ENCODE peak calls at places on chromosomes 7 and 10, in ten cellular contexts. One of them, this sample, is unnamed.

GRCh38 chr10:480928-481551 is 208.4 kb downstream of the DIP2C start:
- DNase-seq in SK-N-SH: peak; percentile 83
- DNase-seq in cardiac fibroblast: peak; percentile 48
- DNase-seq in PC-3: no peak
- DNase-seq in kidney: peak; percentile 65
- DNase-seq in mesendoderm: no peak
- DNase-seq in SJSA1: no peak
- DNase-seq in foreskin fibroblast: peak; percentile 30
- DNase-seq in coronary artery: peak; percentile 55
- DNase-seq in A549: no peak
- DNase-seq in this sample: no peak

GRCh38 chr10:4678023-4678950 is 147.7 kb upstream of the AKR1E2 start:
- DNase-seq in SK-N-SH: no peak
- DNase-seq in cardiac fibroblast: peak; percentile 89
- DNase-seq in PC-3: peak; percentile 80
- DNase-seq in kidney: no peak
- DNase-seq in mesendoderm: no peak
- DNase-seq in SJSA1: no peak
- DNase-seq in foreskin fibroblast: peak; percentile 76
- DNase-seq in coronary artery: no peak
- DNase-seq in A549: peak; percentile 93
- DNase-seq in this sample: peak; percentile 76

GRCh38 chr10:111475720-111476119 is 398.9 kb downstream of the ADRA2A start:
- DNase-seq in SK-N-SH: no peak
- DNase-seq in cardiac fibroblast: no peak
- DNase-seq in PC-3: no peak
- DNase-seq in kidney: no peak
- DNase-seq in mesendoderm: no peak
- DNase-seq in SJSA1: no peak
- DNase-seq in foreskin fibroblast: no peak
- DNase-seq in coronary artery: no peak
- DNase-seq in A549: no peak
- DNase-seq in this sample: no peak

GRCh38 chr10:19408924-19409323 is 360.3 kb downstream of the MALRD1 start:
- DNase-seq in SK-N-SH: no peak
- DNase-seq in cardiac fibroblast: no peak
- DNase-seq in PC-3: no peak
- DNase-seq in kidney: no peak
- DNase-seq in mesendoderm: no peak
- DNase-seq in SJSA1: no peak
- DNase-seq in foreskin fibroblast: no peak
- DNase-seq in coronary artery: no peak
- DNase-seq in A549: no peak
- DNase-seq in this sample: no peak

GRCh38 chr7:143382126-143382790 is 1.1 kb downstream of the ZYX start:
- DNase-seq in SK-N-SH: no peak
- DNase-seq in cardiac fibroblast: no peak
- DNase-seq in PC-3: no peak
- DNase-seq in kidney: peak; percentile 79
- DNase-seq in mesendoderm: no peak
- DNase-seq in SJSA1: no peak
- DNase-seq in foreskin fibroblast: no peak
- DNase-seq in coronary artery: no peak
- DNase-seq in A549: no peak
- DNase-seq in this sample: no peak

GRCh38 chr10:124134251-124134650 is 40.9 kb upstream of the CHST15 start:
- DNase-seq in SK-N-SH: no peak
- DNase-seq in cardiac fibroblast: no peak
- DNase-seq in PC-3: no peak
- DNase-seq in kidney: peak; percentile 64
- DNase-seq in mesendoderm: no peak
- DNase-seq in SJSA1: no peak
- DNase-seq in foreskin fibroblast: no peak
- DNase-seq in coronary artery: no peak
- DNase-seq in A549: no peak
- DNase-seq in this sample: no peak

GRCh38 chr7:36155811-36156361 is 2.8 kb downstream of the EEPD1 start:
- DNase-seq in SK-N-SH: peak; percentile 54
- DNase-seq in cardiac fibroblast: peak; percentile 11
- DNase-seq in PC-3: peak; percentile 43
- DNase-seq in kidney: peak; percentile 74
- DNase-seq in mesendoderm: peak; percentile 40
- DNase-seq in SJSA1: peak; percentile 48
- DNase-seq in foreskin fibroblast: no peak
- DNase-seq in coronary artery: no peak
- DNase-seq in A549: no peak
- DNase-seq in this sample: no peak

GRCh38 chr10:93702278-93703001 is at the start of gene FRA10AC1:
- DNase-seq in SK-N-SH: peak; percentile 89
- DNase-seq in cardiac fibroblast: peak; percentile 97
- DNase-seq in PC-3: peak; percentile 80
- DNase-seq in kidney: peak; percentile 98
- DNase-seq in mesendoderm: peak; percentile 96
- DNase-seq in SJSA1: peak; percentile 94
- DNase-seq in foreskin fibroblast: peak; percentile 91
- DNase-seq in coronary artery: peak; percentile 96
- DNase-seq in A549: peak; percentile 96
- DNase-seq in this sample: peak; percentile 81

GRCh38 chr10:131996508-131997365 is 15.0 kb upstream of the BNIP3 start:
- DNase-seq in SK-N-SH: no peak
- DNase-seq in cardiac fibroblast: no peak
- DNase-seq in PC-3: no peak
- DNase-seq in kidney: peak; percentile 59
- DNase-seq in mesendoderm: no peak
- DNase-seq in SJSA1: no peak
- DNase-seq in foreskin fibroblast: no peak
- DNase-seq in coronary artery: no peak
- DNase-seq in A549: no peak
- DNase-seq in this sample: no peak

GRCh38 chr10:131997366-131998049 is 15.8 kb upstream of the BNIP3 start:
- DNase-seq in SK-N-SH: no peak
- DNase-seq in cardiac fibroblast: peak; percentile 90
- DNase-seq in PC-3: peak; percentile 63
- DNase-seq in kidney: peak; percentile 90
- DNase-seq in mesendoderm: peak; percentile 94
- DNase-seq in SJSA1: peak; percentile 80
- DNase-seq in foreskin fibroblast: peak; percentile 90
- DNase-seq in coronary artery: no peak
- DNase-seq in A549: peak; percentile 66
- DNase-seq in this sample: peak; percentile 76

GRCh38 chr10:131998845-131999681 is 17.3 kb upstream of the BNIP3 start:
- DNase-seq in SK-N-SH: no peak
- DNase-seq in cardiac fibroblast: no peak
- DNase-seq in PC-3: no peak
- DNase-seq in kidney: peak; percentile 71
- DNase-seq in mesendoderm: peak; percentile 90
- DNase-seq in SJSA1: no peak
- DNase-seq in foreskin fibroblast: no peak
- DNase-seq in coronary artery: peak; percentile 28
- DNase-seq in A549: no peak
- DNase-seq in this sample: no peak

GRCh38 chr10:132001238-132001977 is 19.7 kb upstream of the BNIP3 start:
- DNase-seq in SK-N-SH: no peak
- DNase-seq in cardiac fibroblast: peak; percentile 69
- DNase-seq in PC-3: peak; percentile 43
- DNase-seq in kidney: no peak
- DNase-seq in mesendoderm: peak; percentile 87
- DNase-seq in SJSA1: no peak
- DNase-seq in foreskin fibroblast: no peak
- DNase-seq in coronary artery: no peak
- DNase-seq in A549: peak; percentile 63
- DNase-seq in this sample: no peak

GRCh38 chr10:131998050-131998844 is 16.5 kb upstream of the BNIP3 start:
- DNase-seq in SK-N-SH: no peak
- DNase-seq in cardiac fibroblast: no peak
- DNase-seq in PC-3: no peak
- DNase-seq in kidney: no peak
- DNase-seq in mesendoderm: no peak
- DNase-seq in SJSA1: no peak
- DNase-seq in foreskin fibroblast: no peak
- DNase-seq in coronary artery: no peak
- DNase-seq in A549: no peak
- DNase-seq in this sample: no peak
- H3K4me3 ChIP-seq in SK-N-SH: no peak overlapping the region
- H3K4me3 ChIP-seq in cardiac fibroblast: no peak overlapping the region
- H3K4me3 ChIP-seq in PC-3: peak overlapping the region; percentile 4
- H3K4me3 ChIP-seq in kidney: no peak overlapping the region
- H3K4me3 ChIP-seq in mesendoderm: no peak overlapping the region
- H3K4me3 ChIP-seq in SJSA1: no peak overlapping the region
- H3K4me3 ChIP-seq in foreskin fibroblast: peak overlapping the region; percentile 9
- H3K4me3 ChIP-seq in coronary artery: no peak overlapping the region
- H3K4me3 ChIP-seq in A549: no peak overlapping the region
- H3K4me3 ChIP-seq in this sample: no peak overlapping the region

DNA sequence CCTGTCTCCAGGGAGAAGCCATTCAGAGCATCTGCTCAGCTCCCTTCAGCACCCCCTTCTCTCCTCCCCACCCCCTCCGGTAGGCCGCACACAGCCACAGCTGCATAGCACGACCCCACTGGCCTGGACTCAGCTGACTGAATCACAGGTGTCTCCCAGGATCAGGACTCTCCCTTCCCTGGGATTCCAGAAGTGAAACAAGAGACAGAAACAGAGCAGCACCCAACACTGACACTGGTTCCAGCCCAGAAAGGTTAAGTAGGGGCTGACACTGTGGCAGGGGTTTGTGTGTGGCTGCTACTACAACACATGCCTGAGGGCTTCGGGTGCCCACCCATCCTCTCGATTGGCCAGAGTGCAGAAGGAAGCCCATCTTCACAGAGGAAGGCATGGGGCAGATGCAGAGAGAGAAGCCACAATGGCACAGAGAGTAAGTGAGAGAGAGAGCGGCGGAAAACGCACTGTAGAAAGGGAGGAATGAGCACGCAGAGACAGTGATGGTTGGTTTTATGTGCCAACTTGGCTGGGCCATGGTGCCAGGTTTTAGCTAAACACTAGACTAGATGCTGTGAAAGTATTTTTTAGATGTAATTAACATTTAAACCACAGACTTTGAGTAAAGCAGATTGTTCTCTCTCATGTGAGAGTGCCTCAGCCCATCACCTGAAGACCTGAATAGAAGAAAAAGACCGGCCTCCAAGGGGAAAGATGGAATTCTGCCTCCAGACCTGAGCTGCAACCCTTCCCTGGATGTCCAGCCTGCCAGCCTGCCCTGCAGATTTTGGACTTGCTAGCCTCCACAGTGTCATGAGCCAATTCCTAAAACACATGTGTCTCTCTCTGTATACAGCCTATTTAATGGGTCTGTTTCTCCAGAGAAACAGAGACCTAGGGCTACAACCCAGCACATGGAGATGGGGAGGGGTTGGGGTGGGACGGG is 107.5 kb downstream of the GRB10 start:
- DNase-seq in SK-N-SH: no peak
- DNase-seq in cardiac fibroblast: no peak
- DNase-seq in PC-3: no peak
- DNase-seq in kidney: no peak
- DNase-seq in mesendoderm: no peak
- DNase-seq in SJSA1: no peak
- DNase-seq in foreskin fibroblast: no peak
- DNase-seq in coronary artery: no peak
- DNase-seq in A549: no peak
- DNase-seq in this sample: no peak
- H3K4me3 ChIP-seq in SK-N-SH: no peak overlapping the region
- H3K4me3 ChIP-seq in cardiac fibroblast: no peak overlapping the region
- H3K4me3 ChIP-seq in PC-3: no peak overlapping the region
- H3K4me3 ChIP-seq in kidney: no peak overlapping the region
- H3K4me3 ChIP-seq in mesendoderm: no peak overlapping the region
- H3K4me3 ChIP-seq in SJSA1: no peak overlapping the region
- H3K4me3 ChIP-seq in foreskin fibroblast: no peak overlapping the region
- H3K4me3 ChIP-seq in coronary artery: no peak overlapping the region
- H3K4me3 ChIP-seq in A549: no peak overlapping the region
- H3K4me3 ChIP-seq in this sample: no peak overlapping the region

DNA sequence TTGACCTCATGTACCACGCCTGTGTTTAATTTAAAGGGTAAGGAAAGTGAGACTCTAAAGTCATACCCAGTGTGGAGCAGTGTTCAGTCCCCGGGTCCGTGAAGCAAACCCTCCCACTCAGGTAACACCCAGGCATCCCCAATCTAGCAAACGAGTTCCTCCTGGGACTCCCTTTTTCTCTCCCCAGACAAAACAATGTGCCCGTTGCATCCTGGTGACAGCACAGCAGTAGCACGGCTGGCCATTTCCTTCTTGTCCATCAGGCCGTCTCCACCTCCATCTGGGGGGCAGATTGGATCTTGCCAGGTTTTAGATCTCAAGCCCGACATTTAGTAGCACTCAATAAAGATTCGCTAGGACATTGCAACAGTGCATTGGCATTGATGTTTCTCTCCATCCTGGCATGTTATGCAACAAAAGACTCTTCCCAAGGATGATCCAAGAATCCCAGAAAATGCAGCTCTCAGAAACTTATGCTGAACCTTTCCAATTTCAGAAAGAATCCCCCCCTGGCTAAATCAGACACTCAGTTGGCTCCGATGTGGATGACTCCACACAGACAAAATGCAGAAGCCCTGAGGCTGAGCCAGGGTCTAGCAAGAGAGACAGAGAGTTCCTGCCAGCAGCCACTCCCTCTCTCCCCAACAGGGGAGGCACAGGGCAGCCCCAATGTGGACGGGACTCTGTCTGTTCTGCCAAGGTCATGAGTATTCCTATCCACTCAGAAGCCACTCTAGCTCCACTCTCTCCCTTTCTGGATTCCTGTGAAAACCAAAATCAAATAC is 274.5 kb upstream of the MGMT start:
- DNase-seq in SK-N-SH: no peak
- DNase-seq in cardiac fibroblast: peak; percentile 49
- DNase-seq in PC-3: no peak
- DNase-seq in kidney: peak; percentile 68
- DNase-seq in mesendoderm: peak; percentile 43
- DNase-seq in SJSA1: no peak
- DNase-seq in foreskin fibroblast: no peak
- DNase-seq in coronary artery: no peak
- DNase-seq in A549: no peak
- DNase-seq in this sample: no peak
- H3K4me3 ChIP-seq in SK-N-SH: no peak overlapping the region
- H3K4me3 ChIP-seq in cardiac fibroblast: no peak overlapping the region
- H3K4me3 ChIP-seq in PC-3: no peak overlapping the region
- H3K4me3 ChIP-seq in kidney: no peak overlapping the region
- H3K4me3 ChIP-seq in mesendoderm: no peak overlapping the region
- H3K4me3 ChIP-seq in SJSA1: no peak overlapping the region
- H3K4me3 ChIP-seq in foreskin fibroblast: no peak overlapping the region
- H3K4me3 ChIP-seq in coronary artery: peak overlapping the region; percentile 30
- H3K4me3 ChIP-seq in A549: no peak overlapping the region
- H3K4me3 ChIP-seq in this sample: no peak overlapping the region

GRCh38 chr7:106006906-106007305 is 43.8 kb downstream of the CDHR3 start:
- DNase-seq in SK-N-SH: no peak
- DNase-seq in cardiac fibroblast: no peak
- DNase-seq in PC-3: no peak
- DNase-seq in kidney: no peak
- DNase-seq in mesendoderm: no peak
- DNase-seq in SJSA1: no peak
- DNase-seq in foreskin fibroblast: no peak
- DNase-seq in coronary artery: no peak
- DNase-seq in A549: no peak
- DNase-seq in this sample: no peak

GRCh38 chr7:106001196-106001595 is 38.1 kb downstream of the CDHR3 start:
- DNase-seq in SK-N-SH: no peak
- DNase-seq in cardiac fibroblast: no peak
- DNase-seq in PC-3: no peak
- DNase-seq in kidney: no peak
- DNase-seq in mesendoderm: no peak
- DNase-seq in SJSA1: no peak
- DNase-seq in foreskin fibroblast: no peak
- DNase-seq in coronary artery: no peak
- DNase-seq in A549: no peak
- DNase-seq in this sample: no peak

GRCh38 chr7:105999256-105999655 is 36.2 kb downstream of the CDHR3 start:
- DNase-seq in SK-N-SH: no peak
- DNase-seq in cardiac fibroblast: no peak
- DNase-seq in PC-3: no peak
- DNase-seq in kidney: no peak
- DNase-seq in mesendoderm: no peak
- DNase-seq in SJSA1: no peak
- DNase-seq in foreskin fibroblast: no peak
- DNase-seq in coronary artery: no peak
- DNase-seq in A549: no peak
- DNase-seq in this sample: no peak

DNA sequence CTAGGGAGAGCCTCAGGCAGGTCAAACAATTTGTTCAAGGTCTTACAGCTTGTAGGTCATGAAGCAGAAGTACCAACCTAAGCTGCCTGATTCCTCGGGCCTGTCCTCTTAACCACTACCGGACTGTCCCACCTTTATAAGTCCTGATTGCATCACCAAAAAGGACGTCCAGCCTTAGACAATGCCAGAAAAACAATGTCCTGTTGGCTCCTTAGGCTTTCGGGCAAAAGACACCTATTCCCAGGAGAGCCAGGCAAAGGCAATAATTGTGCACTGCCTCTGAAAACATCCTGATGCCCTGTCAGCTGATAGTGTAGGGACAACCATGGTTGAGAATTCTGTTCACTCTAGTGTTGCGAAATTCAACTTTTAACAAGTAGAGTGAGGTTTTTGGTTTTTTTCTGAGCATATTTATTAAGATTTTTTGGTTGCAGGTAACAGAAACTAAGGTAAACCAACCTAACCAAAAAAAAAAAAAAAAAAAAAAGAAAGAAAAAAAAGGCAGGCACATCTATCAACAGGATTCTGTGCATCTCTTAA is 40.5 kb downstream of the CDHR3 start:
- DNase-seq in SK-N-SH: no peak
- DNase-seq in cardiac fibroblast: no peak
- DNase-seq in PC-3: no peak
- DNase-seq in kidney: no peak
- DNase-seq in mesendoderm: no peak
- DNase-seq in SJSA1: no peak
- DNase-seq in foreskin fibroblast: no peak
- DNase-seq in coronary artery: no peak
- DNase-seq in A549: no peak
- DNase-seq in this sample: no peak
- H3K4me3 ChIP-seq in SK-N-SH: no peak overlapping the region
- H3K4me3 ChIP-seq in cardiac fibroblast: no peak overlapping the region
- H3K4me3 ChIP-seq in PC-3: no peak overlapping the region
- H3K4me3 ChIP-seq in kidney: no peak overlapping the region
- H3K4me3 ChIP-seq in mesendoderm: no peak overlapping the region
- H3K4me3 ChIP-seq in SJSA1: no peak overlapping the region
- H3K4me3 ChIP-seq in foreskin fibroblast: no peak overlapping the region
- H3K4me3 ChIP-seq in coronary artery: no peak overlapping the region
- H3K4me3 ChIP-seq in A549: no peak overlapping the region
- H3K4me3 ChIP-seq in this sample: no peak overlapping the region